ENCODE peak calls at places on chromosomes 3 and 15, in six cellular contexts. O is uterus, P is mammary epithelial cell, G is WERI-Rb-1, S is AG04449, I is GM23338. N is an unnamed sample.

GRCh38 chr3:138049157-138049919 is 39.4 kb downstream of the CLDN18 start:
- DNase-seq in O (no peak), P (no peak), G (no peak), S (peak), I (peak), N (peak)

GRCh38 chr3:160564949-160565441 is 376 bp downstream of the KPNA4 start:
- DNase-seq in O (no peak), P (peak), G (peak), S (no peak), I (peak), N (no peak)

GRCh38 chr3:19997502-19997901 is 14.6 kb downstream of the PP2D1 start:
- DNase-seq in O (no peak), P (no peak), G (no peak), S (no peak), I (no peak), N (no peak)

GRCh38 chr15:51768018-51768417 is 16.6 kb downstream of the TMOD2 start:
- DNase-seq in O (no peak), P (no peak), G (no peak), S (no peak), I (no peak), N (no peak)

GRCh38 chr3:116517308-116517707 is 72.0 kb upstream of the LSAMP start:
- DNase-seq in O (no peak), P (no peak), G (no peak), S (no peak), I (peak), N (no peak)

GRCh38 chr15:59457103-59457502 is 19.1 kb downstream of the FAM81A start:
- DNase-seq in O (no peak), P (peak), G (no peak), S (no peak), I (no peak), N (no peak)

GRCh38 chr3:133700351-133700750 is 38.6 kb upstream of the TOPBP1 start:
- DNase-seq in O (no peak), P (no peak), G (no peak), S (no peak), I (no peak), N (no peak)

GRCh38 chr15:41561777-41562145 is 2.7 kb downstream of the TYRO3 start:
- DNase-seq in O (peak), P (no peak), G (peak), S (no peak), I (peak), N (no peak)

GRCh38 chr3:46368569-46368968 is 2.2 kb upstream of the CCR5 start:
- DNase-seq in O (no peak), P (no peak), G (no peak), S (no peak), I (peak), N (no peak)

GRCh38 chr3:34376691-34377090 is 578.3 kb downstream of the PDCD6IP start:
- DNase-seq in O (no peak), P (no peak), G (no peak), S (no peak), I (no peak), N (no peak)

GRCh38 chr3:146539315-146539714 is 5.1 kb downstream of the PLSCR1 start:
- DNase-seq in O (no peak), P (no peak), G (no peak), S (no peak), I (no peak), N (no peak)

GRCh38 chr3:150599611-150600297 is 3.4 kb upstream of the SELENOT start:
- DNase-seq in O (no peak), P (peak), G (no peak), S (no peak), I (peak), N (no peak)
- H3K4me3 ChIP-seq in O (no peak), P (no peak), G (no peak), S (no peak), I (peak), N (no peak)

GRCh38 chr3:72999971-73000370 is 3.4 kb downstream of the PPP4R2 start:
- DNase-seq in O (no peak), P (no peak), G (no peak), S (no peak), I (no peak), N (no peak)
- H3K4me3 ChIP-seq in O (peak), P (peak), G (no peak), S (peak), I (peak), N (no peak)

DNA sequence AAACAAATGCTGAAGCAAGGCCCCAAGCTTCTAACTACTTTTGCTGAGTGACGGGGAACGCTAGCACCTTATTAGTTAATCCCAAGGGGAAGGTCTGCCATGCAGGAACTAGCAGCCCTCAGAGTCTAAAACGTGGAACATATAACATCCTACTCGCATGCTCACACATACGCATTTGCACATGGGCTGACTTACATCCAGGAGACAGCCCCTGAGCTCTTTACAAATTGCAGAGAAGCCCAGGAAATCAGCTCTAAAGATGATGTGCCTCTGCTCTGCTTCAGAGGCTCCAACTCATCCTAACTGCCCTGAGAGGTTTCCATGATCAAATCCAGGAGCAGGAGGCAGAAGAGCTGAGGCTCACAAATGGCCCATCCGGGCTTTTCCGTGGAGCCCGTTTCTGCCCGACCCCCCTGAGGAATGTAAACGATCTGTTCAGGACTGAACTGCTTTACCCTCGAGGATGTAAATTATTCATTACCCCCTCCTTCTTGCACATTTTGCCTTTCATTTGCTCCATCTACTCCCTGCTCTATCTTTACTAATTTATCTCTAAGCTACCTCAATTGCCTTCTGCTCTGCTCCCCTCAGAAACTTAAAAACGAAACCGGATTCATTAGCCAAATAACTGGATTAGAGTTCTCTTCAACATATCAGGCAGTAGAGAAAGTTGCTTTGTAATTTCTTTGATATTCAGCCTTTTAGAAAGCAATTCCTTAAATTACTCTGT is 141.9 kb upstream of the CCDC54 start:
- DNase-seq in O (no peak), P (no peak), G (peak), S (no peak), I (peak), N (no peak)
- H3K4me3 ChIP-seq in O (peak), P (peak), G (peak), S (peak), I (no peak), N (peak)

DNA sequence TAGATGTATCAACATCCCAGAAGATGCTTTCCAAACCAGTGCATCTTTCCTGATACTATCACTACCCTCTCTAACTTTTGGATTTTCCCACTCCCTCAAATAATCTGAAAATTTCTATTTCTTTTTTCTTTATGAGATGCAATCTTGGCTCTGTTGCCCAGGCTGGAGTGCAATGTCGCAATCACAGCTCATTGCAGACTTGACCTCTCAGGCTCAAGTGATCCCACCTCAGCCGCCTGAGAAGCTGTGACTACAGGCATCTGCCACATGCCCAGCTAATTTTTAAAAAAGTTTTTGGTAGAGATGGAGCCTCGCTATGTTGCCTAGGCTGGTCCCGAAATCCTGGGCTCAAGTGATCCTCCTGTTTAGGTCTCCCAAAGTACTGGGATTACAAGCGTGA is 239.7 kb downstream of the SUCLG2 start:
- DNase-seq in O (no peak), P (no peak), G (no peak), S (no peak), I (no peak), N (no peak)
- H3K4me3 ChIP-seq in O (no peak), P (no peak), G (no peak), S (no peak), I (no peak), N (no peak)

GRCh38 chr3:15646924-15647511 is 45.5 kb downstream of the BTD start:
- DNase-seq in O (peak), P (peak), G (no peak), S (peak), I (no peak), N (peak)
- H3K4me3 ChIP-seq in O (no peak), P (peak), G (no peak), S (peak), I (no peak), N (peak)

GRCh38 chr3:31927806-31928205 is 53.3 kb downstream of the OSBPL10 start:
- DNase-seq in O (no peak), P (no peak), G (no peak), S (no peak), I (no peak), N (no peak)
- H3K4me3 ChIP-seq in O (no peak), P (no peak), G (no peak), S (no peak), I (no peak), N (no peak)

DNA sequence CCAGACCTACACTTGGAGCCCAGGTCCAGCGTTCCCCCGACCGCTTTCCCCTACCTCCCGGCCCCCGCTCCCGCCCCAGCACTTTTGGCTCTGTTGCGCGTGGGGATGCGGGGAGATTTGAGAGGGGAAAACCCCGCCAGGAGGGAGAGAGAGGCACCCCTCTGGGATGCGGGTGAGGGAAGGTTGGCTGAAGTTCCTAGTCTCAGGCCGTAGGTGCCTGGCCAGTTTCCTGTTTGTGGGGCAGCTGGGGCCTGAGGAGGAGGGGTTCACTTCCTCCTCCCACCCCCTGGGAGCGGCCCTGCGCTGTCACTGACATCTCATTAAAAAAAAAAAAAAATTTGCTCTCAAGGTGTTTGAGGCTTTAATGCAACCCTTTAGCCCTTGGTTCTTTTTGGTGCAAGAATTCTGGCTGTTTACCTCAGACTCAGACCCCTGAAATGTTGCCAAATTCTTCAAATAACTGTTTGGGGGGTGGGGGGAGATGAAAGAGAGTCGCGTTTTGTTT is 2.6 kb downstream of the FAM43A start:
- DNase-seq in O (no peak), P (no peak), G (no peak), S (no peak), I (peak), N (no peak)
- H3K4me3 ChIP-seq in O (peak), P (peak), G (no peak), S (peak), I (peak), N (peak)

DNA sequence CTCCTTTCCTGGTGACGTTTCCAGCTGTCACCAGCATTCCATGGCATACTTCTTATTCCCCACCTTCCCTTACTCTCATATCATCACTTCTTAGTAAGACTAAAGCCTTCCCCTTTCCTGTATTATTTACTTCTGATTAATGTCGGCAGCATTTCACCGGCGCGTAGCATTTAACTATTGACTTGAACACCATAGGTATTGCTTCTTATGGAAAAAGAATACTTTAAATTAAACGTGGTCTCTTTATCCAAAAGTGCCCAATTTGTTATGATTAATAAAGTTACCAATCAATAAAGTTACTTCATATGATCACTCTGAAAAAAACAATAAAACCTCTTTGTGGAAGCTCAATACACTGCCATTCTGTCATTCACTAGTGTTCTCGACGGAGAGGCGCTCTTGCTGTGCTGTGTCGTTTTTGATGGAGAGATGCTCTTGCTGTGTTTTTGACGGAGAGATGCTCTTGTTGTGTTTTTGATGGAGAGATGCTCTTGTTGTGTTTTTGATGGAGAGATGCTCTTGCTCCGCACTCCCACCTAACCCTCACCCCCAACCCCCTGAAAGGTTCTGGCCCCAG is 165.0 kb downstream of the XXYLT1 start:
- DNase-seq in O (no peak), P (no peak), G (no peak), S (no peak), I (no peak), N (no peak)
- H3K4me3 ChIP-seq in O (peak), P (no peak), G (no peak), S (peak), I (peak), N (no peak)

DNA sequence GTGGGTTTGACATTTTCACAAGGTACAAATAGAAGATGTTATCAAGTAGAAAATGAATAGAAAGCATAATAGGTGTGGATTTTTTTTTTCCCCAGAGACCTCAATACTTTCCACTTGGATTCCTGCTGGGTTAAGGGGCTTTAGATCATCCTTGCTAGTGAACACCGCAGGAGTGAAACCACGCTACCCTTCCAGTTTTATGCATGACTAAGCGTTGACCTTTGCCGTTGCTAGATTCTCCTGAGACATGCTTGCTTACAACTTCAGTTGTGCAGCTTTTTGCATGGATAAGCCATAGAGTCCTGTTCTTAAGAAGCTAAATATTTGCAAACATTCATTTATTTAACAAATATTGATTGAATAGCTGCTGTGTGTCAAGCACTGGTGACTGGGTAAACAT is 299.7 kb upstream of the LMCD1 start:
- DNase-seq in O (no peak), P (no peak), G (no peak), S (no peak), I (no peak), N (no peak)
- H3K4me3 ChIP-seq in O (no peak), P (no peak), G (no peak), S (no peak), I (no peak), N (no peak)

DNA sequence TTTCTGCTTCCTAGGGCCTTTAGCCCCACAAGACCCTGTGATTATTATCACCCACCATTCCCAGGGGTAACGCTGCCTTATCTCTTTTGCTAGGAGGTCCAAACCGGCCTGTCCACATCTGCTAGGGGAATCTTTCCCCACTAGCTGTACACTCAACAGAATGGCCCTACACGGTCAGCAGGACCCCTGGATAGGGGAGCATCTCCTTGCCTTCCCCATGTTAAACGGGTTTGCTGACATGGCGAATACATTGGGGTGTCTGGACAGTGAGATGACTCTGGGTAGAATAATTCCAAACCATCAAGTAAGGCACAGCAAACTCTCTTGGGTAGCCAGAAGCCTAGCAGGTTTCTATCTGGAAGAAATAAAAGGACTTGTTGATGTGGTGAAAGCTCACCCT is 702 bp downstream of the TRAIP start:
- DNase-seq in O (no peak), P (no peak), G (no peak), S (no peak), I (no peak), N (no peak)
- H3K4me3 ChIP-seq in O (peak), P (peak), G (peak), S (peak), I (peak), N (peak)